ENCODE peak calls at places on chromosomes 1 and 21, in eight cellular contexts. One of them, this sample, is unnamed.

GRCh38 chr1:6002714-6003501 is 10.7 kb upstream of the NPHP4 start:
- DNase-seq in tibial nerve: no peak
- DNase-seq in brain microvascular endothelial cell: no peak
- DNase-seq in SK-N-SH: peak
- DNase-seq in adrenal gland: no peak
- DNase-seq in AG04450: no peak
- DNase-seq in cardiac muscle cell: no peak
- DNase-seq in left ventricle myocardium inferior: peak
- DNase-seq in this sample: no peak

GRCh38 chr21:34639882-34640788 is 25.2 kb upstream of the RCAN1 start:
- DNase-seq in SK-N-SH: no peak
- DNase-seq in AG04450: no peak
- DNase-seq in adrenal gland: no peak
- DNase-seq in brain microvascular endothelial cell: no peak
- DNase-seq in tibial nerve: no peak
- DNase-seq in left ventricle myocardium inferior: no peak
- DNase-seq in cardiac muscle cell: no peak
- DNase-seq in this sample: no peak

GRCh38 chr1:56216173-56216572 is 363.2 kb downstream of the PLPP3 start:
- DNase-seq in left ventricle myocardium inferior: no peak
- DNase-seq in SK-N-SH: no peak
- DNase-seq in cardiac muscle cell: no peak
- DNase-seq in tibial nerve: no peak
- DNase-seq in adrenal gland: no peak
- DNase-seq in AG04450: no peak
- DNase-seq in brain microvascular endothelial cell: no peak
- DNase-seq in this sample: no peak

GRCh38 chr1:86858524-86859261 is 55.2 kb downstream of the SELENOF start:
- DNase-seq in adrenal gland: no peak
- DNase-seq in left ventricle myocardium inferior: no peak
- DNase-seq in AG04450: no peak
- DNase-seq in SK-N-SH: no peak
- DNase-seq in cardiac muscle cell: no peak
- DNase-seq in brain microvascular endothelial cell: no peak
- DNase-seq in tibial nerve: no peak
- DNase-seq in this sample: no peak

GRCh38 chr1:10033359-10033845 is 644 bp downstream of the UBE4B start:
- DNase-seq in SK-N-SH: no peak
- DNase-seq in tibial nerve: no peak
- DNase-seq in adrenal gland: peak
- DNase-seq in left ventricle myocardium inferior: no peak
- DNase-seq in cardiac muscle cell: peak
- DNase-seq in brain microvascular endothelial cell: peak
- DNase-seq in AG04450: no peak
- DNase-seq in this sample: no peak

GRCh38 chr1:52659851-52660596 is 27.1 kb downstream of the SHISAL2A start:
- DNase-seq in adrenal gland: no peak
- DNase-seq in tibial nerve: no peak
- DNase-seq in left ventricle myocardium inferior: no peak
- DNase-seq in brain microvascular endothelial cell: no peak
- DNase-seq in cardiac muscle cell: no peak
- DNase-seq in SK-N-SH: no peak
- DNase-seq in AG04450: no peak
- DNase-seq in this sample: no peak

GRCh38 chr1:207316141-207316540 is 5.3 kb upstream of the CD55 start:
- DNase-seq in left ventricle myocardium inferior: no peak
- DNase-seq in tibial nerve: no peak
- DNase-seq in cardiac muscle cell: no peak
- DNase-seq in AG04450: no peak
- DNase-seq in adrenal gland: no peak
- DNase-seq in brain microvascular endothelial cell: no peak
- DNase-seq in SK-N-SH: no peak
- DNase-seq in this sample: no peak

GRCh38 chr1:224559971-224560728 is 56.0 kb upstream of the CNIH3 start:
- DNase-seq in AG04450: no peak
- DNase-seq in SK-N-SH: no peak
- DNase-seq in brain microvascular endothelial cell: no peak
- DNase-seq in cardiac muscle cell: no peak
- DNase-seq in tibial nerve: no peak
- DNase-seq in left ventricle myocardium inferior: no peak
- DNase-seq in adrenal gland: no peak
- DNase-seq in this sample: no peak

GRCh38 chr21:41664881-41665765 is 101.7 kb downstream of the RIPK4 start:
- DNase-seq in left ventricle myocardium inferior: no peak
- DNase-seq in AG04450: no peak
- DNase-seq in SK-N-SH: no peak
- DNase-seq in brain microvascular endothelial cell: peak
- DNase-seq in cardiac muscle cell: no peak
- DNase-seq in adrenal gland: no peak
- DNase-seq in tibial nerve: peak
- DNase-seq in this sample: no peak

GRCh38 chr1:234242091-234242490 is 131.2 kb upstream of the COA6 start:
- DNase-seq in adrenal gland: no peak
- DNase-seq in tibial nerve: no peak
- DNase-seq in cardiac muscle cell: no peak
- DNase-seq in SK-N-SH: no peak
- DNase-seq in brain microvascular endothelial cell: no peak
- DNase-seq in AG04450: no peak
- DNase-seq in left ventricle myocardium inferior: no peak
- DNase-seq in this sample: no peak

GRCh38 chr1:97066860-97067259 is 345.3 kb downstream of the PTBP2 start:
- DNase-seq in SK-N-SH: no peak
- DNase-seq in brain microvascular endothelial cell: no peak
- DNase-seq in AG04450: no peak
- DNase-seq in cardiac muscle cell: no peak
- DNase-seq in tibial nerve: no peak
- DNase-seq in adrenal gland: no peak
- DNase-seq in left ventricle myocardium inferior: no peak
- DNase-seq in this sample: no peak

GRCh38 chr1:171084091-171084490 is 6.6 kb upstream of the FMO3 start:
- DNase-seq in adrenal gland: no peak
- DNase-seq in cardiac muscle cell: peak
- DNase-seq in AG04450: no peak
- DNase-seq in left ventricle myocardium inferior: no peak
- DNase-seq in SK-N-SH: no peak
- DNase-seq in tibial nerve: no peak
- DNase-seq in brain microvascular endothelial cell: no peak
- DNase-seq in this sample: no peak

GRCh38 chr1:42175314-42176054 is 10.9 kb upstream of the GUCA2A start:
- DNase-seq in SK-N-SH: no peak
- DNase-seq in adrenal gland: no peak
- DNase-seq in AG04450: no peak
- DNase-seq in brain microvascular endothelial cell: no peak
- DNase-seq in tibial nerve: no peak
- DNase-seq in left ventricle myocardium inferior: no peak
- DNase-seq in cardiac muscle cell: no peak
- DNase-seq in this sample: no peak

GRCh38 chr1:14345925-14346550 is 252.4 kb upstream of the KAZN start:
- DNase-seq in cardiac muscle cell: no peak
- DNase-seq in tibial nerve: no peak
- DNase-seq in adrenal gland: peak
- DNase-seq in AG04450: no peak
- DNase-seq in left ventricle myocardium inferior: no peak
- DNase-seq in SK-N-SH: no peak
- DNase-seq in brain microvascular endothelial cell: no peak
- DNase-seq in this sample: no peak

GRCh38 chr1:206608108-206608698 is 4.1 kb downstream of the EIF2D start:
- DNase-seq in SK-N-SH: peak
- DNase-seq in cardiac muscle cell: peak
- DNase-seq in brain microvascular endothelial cell: peak
- DNase-seq in tibial nerve: no peak
- DNase-seq in left ventricle myocardium inferior: no peak
- DNase-seq in AG04450: no peak
- DNase-seq in adrenal gland: no peak
- DNase-seq in this sample: no peak

GRCh38 chr1:19435181-19435580 is 50.2 kb downstream of the CAPZB start:
- DNase-seq in AG04450: no peak
- DNase-seq in tibial nerve: no peak
- DNase-seq in left ventricle myocardium inferior: no peak
- DNase-seq in SK-N-SH: no peak
- DNase-seq in cardiac muscle cell: no peak
- DNase-seq in adrenal gland: no peak
- DNase-seq in brain microvascular endothelial cell: no peak
- DNase-seq in this sample: no peak

GRCh38 chr1:20964540-20965484 is 177.7 kb upstream of the HP1BP3 start:
- DNase-seq in cardiac muscle cell: no peak
- DNase-seq in SK-N-SH: no peak
- DNase-seq in adrenal gland: no peak
- DNase-seq in brain microvascular endothelial cell: no peak
- DNase-seq in tibial nerve: no peak
- DNase-seq in AG04450: no peak
- DNase-seq in left ventricle myocardium inferior: no peak
- DNase-seq in this sample: no peak

GRCh38 chr1:59128784-59129227 is 168.1 kb upstream of the FGGY start:
- DNase-seq in tibial nerve: no peak
- DNase-seq in AG04450: no peak
- DNase-seq in adrenal gland: no peak
- DNase-seq in brain microvascular endothelial cell: peak
- DNase-seq in left ventricle myocardium inferior: no peak
- DNase-seq in cardiac muscle cell: no peak
- DNase-seq in SK-N-SH: no peak
- DNase-seq in this sample: no peak

GRCh38 chr21:15682182-15682895 is 47.4 kb upstream of the USP25 start:
- DNase-seq in adrenal gland: no peak
- DNase-seq in brain microvascular endothelial cell: peak
- DNase-seq in cardiac muscle cell: no peak
- DNase-seq in tibial nerve: no peak
- DNase-seq in SK-N-SH: no peak
- DNase-seq in left ventricle myocardium inferior: no peak
- DNase-seq in AG04450: no peak
- DNase-seq in this sample: no peak

GRCh38 chr21:27379381-27379780 is 412.5 kb upstream of the ADAMTS5 start:
- DNase-seq in left ventricle myocardium inferior: no peak
- DNase-seq in SK-N-SH: no peak
- DNase-seq in brain microvascular endothelial cell: no peak
- DNase-seq in AG04450: no peak
- DNase-seq in tibial nerve: no peak
- DNase-seq in adrenal gland: no peak
- DNase-seq in cardiac muscle cell: no peak
- DNase-seq in this sample: no peak

GRCh38 chr1:66352783-66353182 is 181.2 kb upstream of the SGIP1 start:
- DNase-seq in AG04450: no peak
- DNase-seq in tibial nerve: no peak
- DNase-seq in SK-N-SH: no peak
- DNase-seq in left ventricle myocardium inferior: no peak
- DNase-seq in cardiac muscle cell: no peak
- DNase-seq in brain microvascular endothelial cell: no peak
- DNase-seq in adrenal gland: no peak
- DNase-seq in this sample: no peak
- H3K27ac ChIP-seq in AG04450: no peak
- H3K27ac ChIP-seq in tibial nerve: peak
- H3K27ac ChIP-seq in SK-N-SH: no peak
- H3K27ac ChIP-seq in left ventricle myocardium inferior: peak
- H3K27ac ChIP-seq in cardiac muscle cell: no peak
- H3K27ac ChIP-seq in brain microvascular endothelial cell: no peak
- H3K27ac ChIP-seq in adrenal gland: no peak
- H3K27ac ChIP-seq in this sample: peak

GRCh38 chr1:66084442-66084841 is 291.7 kb downstream of the PDE4B start:
- DNase-seq in cardiac muscle cell: no peak
- DNase-seq in SK-N-SH: no peak
- DNase-seq in left ventricle myocardium inferior: no peak
- DNase-seq in tibial nerve: no peak
- DNase-seq in brain microvascular endothelial cell: no peak
- DNase-seq in adrenal gland: no peak
- DNase-seq in AG04450: no peak
- DNase-seq in this sample: no peak
- TF ChIP-seq CTCF in cardiac muscle cell: no peak
- TF ChIP-seq CTCF in SK-N-SH: peak
- TF ChIP-seq CTCF in left ventricle myocardium inferior: no peak
- TF ChIP-seq CTCF in tibial nerve: no peak
- TF ChIP-seq CTCF in brain microvascular endothelial cell: peak
- TF ChIP-seq CTCF in adrenal gland: no peak
- TF ChIP-seq CTCF in AG04450: no peak
- TF ChIP-seq CTCF in this sample: no peak

DNA sequence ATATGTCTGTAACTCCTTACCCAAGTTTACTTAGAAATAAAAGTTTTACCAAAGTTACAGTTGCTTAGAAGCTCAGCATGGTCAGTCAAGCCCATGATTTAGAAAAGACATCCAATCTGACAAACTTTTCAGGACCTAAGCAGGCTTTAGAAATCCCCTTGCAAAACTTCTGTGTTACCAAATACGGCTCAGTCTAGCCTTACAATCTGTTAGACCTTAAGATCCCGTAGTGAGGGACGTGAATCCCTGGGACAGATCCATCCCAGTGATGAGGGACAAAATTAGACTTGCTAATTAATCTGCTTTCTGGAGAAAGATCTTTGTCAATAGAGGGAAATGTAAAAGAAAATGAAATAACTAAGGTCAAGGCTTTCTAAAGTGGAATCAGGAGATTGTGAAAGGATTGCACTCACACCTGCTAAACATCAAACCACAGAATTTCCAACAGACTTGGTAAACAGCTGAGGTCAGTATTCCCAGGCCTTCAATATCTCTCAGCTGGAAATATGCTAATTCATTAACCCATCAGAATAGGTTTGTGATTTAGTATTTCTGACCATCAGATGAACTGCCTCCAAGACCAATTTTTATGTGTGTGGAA is 375.3 kb downstream of the DUSP10 start:
- DNase-seq in left ventricle myocardium inferior: no peak
- DNase-seq in adrenal gland: no peak
- DNase-seq in brain microvascular endothelial cell: no peak
- DNase-seq in AG04450: no peak
- DNase-seq in SK-N-SH: no peak
- DNase-seq in tibial nerve: no peak
- DNase-seq in cardiac muscle cell: no peak
- DNase-seq in this sample: no peak
- H3K4me3 ChIP-seq in left ventricle myocardium inferior: no peak
- H3K4me3 ChIP-seq in adrenal gland: no peak
- H3K4me3 ChIP-seq in brain microvascular endothelial cell: no peak
- H3K4me3 ChIP-seq in AG04450: no peak
- H3K4me3 ChIP-seq in SK-N-SH: no peak
- H3K4me3 ChIP-seq in tibial nerve: no peak
- H3K4me3 ChIP-seq in cardiac muscle cell: no peak
- H3K4me3 ChIP-seq in this sample: no peak

GRCh38 chr1:232452137-232452536 is 177.8 kb downstream of the SIPA1L2 start:
- DNase-seq in tibial nerve: no peak
- DNase-seq in brain microvascular endothelial cell: no peak
- DNase-seq in adrenal gland: no peak
- DNase-seq in SK-N-SH: no peak
- DNase-seq in AG04450: no peak
- DNase-seq in cardiac muscle cell: no peak
- DNase-seq in left ventricle myocardium inferior: no peak
- DNase-seq in this sample: no peak

GRCh38 chr1:232445361-232446106 is 184.4 kb downstream of the SIPA1L2 start:
- DNase-seq in AG04450: no peak
- DNase-seq in adrenal gland: no peak
- DNase-seq in left ventricle myocardium inferior: no peak
- DNase-seq in cardiac muscle cell: no peak
- DNase-seq in SK-N-SH: no peak
- DNase-seq in brain microvascular endothelial cell: no peak
- DNase-seq in tibial nerve: no peak
- DNase-seq in this sample: no peak

GRCh38 chr1:232447125-232447524 is 182.8 kb downstream of the SIPA1L2 start:
- DNase-seq in cardiac muscle cell: no peak
- DNase-seq in tibial nerve: no peak
- DNase-seq in SK-N-SH: peak
- DNase-seq in brain microvascular endothelial cell: no peak
- DNase-seq in AG04450: no peak
- DNase-seq in left ventricle myocardium inferior: no peak
- DNase-seq in adrenal gland: no peak
- DNase-seq in this sample: no peak

GRCh38 chr1:232454487-232454886 is 175.4 kb downstream of the SIPA1L2 start:
- DNase-seq in brain microvascular endothelial cell: no peak
- DNase-seq in cardiac muscle cell: no peak
- DNase-seq in adrenal gland: no peak
- DNase-seq in tibial nerve: no peak
- DNase-seq in AG04450: no peak
- DNase-seq in left ventricle myocardium inferior: no peak
- DNase-seq in SK-N-SH: no peak
- DNase-seq in this sample: no peak

GRCh38 chr1:232450626-232451025 is 179.3 kb downstream of the SIPA1L2 start:
- DNase-seq in brain microvascular endothelial cell: no peak
- DNase-seq in tibial nerve: no peak
- DNase-seq in left ventricle myocardium inferior: no peak
- DNase-seq in adrenal gland: no peak
- DNase-seq in SK-N-SH: no peak
- DNase-seq in cardiac muscle cell: no peak
- DNase-seq in AG04450: no peak
- DNase-seq in this sample: no peak
- H3K27ac ChIP-seq in brain microvascular endothelial cell: no peak
- H3K27ac ChIP-seq in tibial nerve: no peak
- H3K27ac ChIP-seq in left ventricle myocardium inferior: no peak
- H3K27ac ChIP-seq in adrenal gland: no peak
- H3K27ac ChIP-seq in SK-N-SH: no peak
- H3K27ac ChIP-seq in cardiac muscle cell: no peak
- H3K27ac ChIP-seq in AG04450: no peak
- H3K27ac ChIP-seq in this sample: no peak

This sample was measured in psoas muscle.